ENCODE peak calls at places on chromosome 6, in nine cellular contexts. One of them, this sample, is unnamed.

GRCh38 chr6:152979116-152979515 is 3.7 kb downstream of the FBXO5 start:
- DNase-seq in HepG2: no peak
- DNase-seq in Panc1: no peak
- DNase-seq in GM23338: no peak
- DNase-seq in HCT116: no peak
- DNase-seq in A549: no peak
- DNase-seq in SK-N-SH: no peak
- DNase-seq in K562: no peak
- DNase-seq in GM12878: no peak
- DNase-seq in this sample: no peak

GRCh38 chr6:159981171-159981571 is 12.3 kb downstream of the IGF2R start:
- DNase-seq in HepG2: no peak
- DNase-seq in Panc1: no peak
- DNase-seq in GM23338: no peak
- DNase-seq in HCT116: no peak
- DNase-seq in A549: no peak
- DNase-seq in SK-N-SH: no peak
- DNase-seq in K562: no peak
- DNase-seq in GM12878: no peak
- DNase-seq in this sample: no peak

GRCh38 chr6:22964334-22964733 is 395.0 kb downstream of the HDGFL1 start:
- DNase-seq in HepG2: no peak
- DNase-seq in Panc1: no peak
- DNase-seq in GM23338: no peak
- DNase-seq in HCT116: no peak
- DNase-seq in A549: no peak
- DNase-seq in SK-N-SH: no peak
- DNase-seq in K562: no peak
- DNase-seq in GM12878: no peak
- DNase-seq in this sample: no peak

GRCh38 chr6:84791233-84791632 is 26.8 kb upstream of the TBX18 start:
- DNase-seq in HepG2: no peak
- DNase-seq in Panc1: no peak
- DNase-seq in GM23338: no peak
- DNase-seq in HCT116: no peak
- DNase-seq in A549: no peak
- DNase-seq in SK-N-SH: no peak
- DNase-seq in K562: peak; percentile 82
- DNase-seq in GM12878: no peak
- DNase-seq in this sample: no peak

GRCh38 chr6:105568121-105568520 is 165.2 kb upstream of the PREP start:
- DNase-seq in HepG2: no peak
- DNase-seq in Panc1: no peak
- DNase-seq in GM23338: no peak
- DNase-seq in HCT116: no peak
- DNase-seq in A549: no peak
- DNase-seq in SK-N-SH: no peak
- DNase-seq in K562: no peak
- DNase-seq in GM12878: no peak
- DNase-seq in this sample: no peak

GRCh38 chr6:128919831-128920230 is 36.9 kb downstream of the LAMA2 start:
- DNase-seq in HepG2: no peak
- DNase-seq in Panc1: no peak
- DNase-seq in GM23338: no peak
- DNase-seq in HCT116: no peak
- DNase-seq in A549: no peak
- DNase-seq in SK-N-SH: no peak
- DNase-seq in K562: no peak
- DNase-seq in GM12878: no peak
- DNase-seq in this sample: no peak

GRCh38 chr6:67768972-67769371 is 866.1 kb upstream of the ADGRB3 start:
- DNase-seq in HepG2: no peak
- DNase-seq in Panc1: no peak
- DNase-seq in GM23338: no peak
- DNase-seq in HCT116: no peak
- DNase-seq in A549: no peak
- DNase-seq in SK-N-SH: no peak
- DNase-seq in K562: no peak
- DNase-seq in GM12878: peak; percentile 9
- DNase-seq in this sample: no peak

GRCh38 chr6:117601811-117602150 is 530 bp downstream of the GOPC start:
- DNase-seq in HepG2: no peak
- DNase-seq in Panc1: no peak
- DNase-seq in GM23338: peak; percentile 13
- DNase-seq in HCT116: no peak
- DNase-seq in A549: no peak
- DNase-seq in SK-N-SH: no peak
- DNase-seq in K562: peak; percentile 18
- DNase-seq in GM12878: no peak
- DNase-seq in this sample: no peak

GRCh38 chr6:11714116-11714797 is 64.3 kb downstream of the ADTRP start:
- DNase-seq in HepG2: no peak
- DNase-seq in Panc1: no peak
- DNase-seq in GM23338: no peak
- DNase-seq in HCT116: no peak
- DNase-seq in A549: no peak
- DNase-seq in SK-N-SH: no peak
- DNase-seq in K562: no peak
- DNase-seq in GM12878: peak; percentile 79
- DNase-seq in this sample: no peak

GRCh38 chr6:90186637-90187361 is 109.8 kb downstream of the BACH2 start:
- DNase-seq in HepG2: no peak
- DNase-seq in Panc1: no peak
- DNase-seq in GM23338: peak; percentile 23
- DNase-seq in HCT116: no peak
- DNase-seq in A549: no peak
- DNase-seq in SK-N-SH: no peak
- DNase-seq in K562: no peak
- DNase-seq in GM12878: no peak
- DNase-seq in this sample: no peak

GRCh38 chr6:134740473-134741192 is 209.3 kb downstream of the ALDH8A1 start:
- DNase-seq in HepG2: no peak
- DNase-seq in Panc1: no peak
- DNase-seq in GM23338: no peak
- DNase-seq in HCT116: no peak
- DNase-seq in A549: peak; percentile 61
- DNase-seq in SK-N-SH: peak; percentile 20
- DNase-seq in K562: no peak
- DNase-seq in GM12878: no peak
- DNase-seq in this sample: no peak

GRCh38 chr6:157219201-157220200 is 103.8 kb downstream of the TMEM242 start:
- DNase-seq in HepG2: peak; percentile 18
- DNase-seq in Panc1: no peak
- DNase-seq in GM23338: peak; percentile 39
- DNase-seq in HCT116: no peak
- DNase-seq in A549: no peak
- DNase-seq in SK-N-SH: no peak
- DNase-seq in K562: peak; percentile 37
- DNase-seq in GM12878: no peak
- DNase-seq in this sample: no peak

DNA sequence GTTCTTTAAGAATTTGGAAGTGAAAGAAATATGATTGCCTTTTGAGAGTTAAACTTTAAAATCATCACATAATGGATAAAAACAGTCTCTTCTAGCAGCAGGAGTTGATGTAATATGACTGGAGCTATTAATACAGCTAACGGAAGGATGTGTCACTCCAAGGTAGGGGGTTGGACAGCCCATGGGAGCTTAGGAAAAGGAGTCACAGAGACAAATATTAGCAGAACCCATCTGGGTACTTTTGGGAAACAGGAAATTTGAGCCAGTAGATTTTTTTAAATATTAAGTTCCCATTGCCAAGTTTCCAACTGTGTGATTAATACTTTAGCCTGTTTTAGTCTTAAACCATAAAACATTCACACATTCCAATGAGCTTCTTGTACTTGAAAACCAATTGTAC is 164.7 kb upstream of the RIMS1 start:
- DNase-seq in HepG2: no peak
- DNase-seq in Panc1: no peak
- DNase-seq in GM23338: no peak
- DNase-seq in HCT116: no peak
- DNase-seq in A549: no peak
- DNase-seq in SK-N-SH: no peak
- DNase-seq in K562: no peak
- DNase-seq in GM12878: no peak
- DNase-seq in this sample: no peak
- TF ChIP-seq REST in HepG2: no peak
- TF ChIP-seq REST in Panc1: no peak
- TF ChIP-seq REST in GM23338: no peak
- TF ChIP-seq REST in HCT116: no peak
- TF ChIP-seq REST in A549: no peak
- TF ChIP-seq REST in SK-N-SH: no peak
- TF ChIP-seq REST in K562: no peak
- TF ChIP-seq REST in GM12878: no peak
- TF ChIP-seq REST in this sample: no peak

DNA sequence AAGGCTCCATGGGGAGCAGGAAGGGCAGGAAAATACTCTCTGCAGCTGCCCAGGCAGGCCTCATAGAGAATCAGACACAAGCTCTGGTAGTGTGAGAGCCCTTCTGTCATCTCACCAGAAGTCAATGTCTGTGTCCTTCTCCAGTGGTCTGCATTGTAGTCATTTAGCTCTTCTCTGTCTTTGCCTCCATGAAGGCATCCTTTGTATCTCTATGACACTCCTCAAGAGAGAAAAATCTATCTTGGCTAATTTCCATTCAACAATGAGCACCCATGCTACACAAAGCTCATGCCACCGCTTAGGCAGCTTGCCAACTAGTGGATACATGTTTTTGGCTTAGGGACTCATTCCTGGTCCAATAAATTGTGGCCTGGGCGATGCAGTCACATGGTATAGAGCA is 92.1 kb downstream of the RNF217 start:
- DNase-seq in HepG2: no peak
- DNase-seq in Panc1: no peak
- DNase-seq in GM23338: no peak
- DNase-seq in HCT116: no peak
- DNase-seq in A549: no peak
- DNase-seq in SK-N-SH: no peak
- DNase-seq in K562: no peak
- DNase-seq in GM12878: no peak
- DNase-seq in this sample: no peak
- H3K4me3 ChIP-seq in HepG2: no peak overlapping the region
- H3K4me3 ChIP-seq in Panc1: no peak overlapping the region
- H3K4me3 ChIP-seq in GM23338: no peak overlapping the region
- H3K4me3 ChIP-seq in HCT116: no peak overlapping the region
- H3K4me3 ChIP-seq in A549: no peak overlapping the region
- H3K4me3 ChIP-seq in SK-N-SH: no peak overlapping the region
- H3K4me3 ChIP-seq in K562: no peak overlapping the region
- H3K4me3 ChIP-seq in GM12878: no peak overlapping the region
- H3K4me3 ChIP-seq in this sample: no peak overlapping the region

GRCh38 chr6:140907235-140907634 is 1225.5 kb upstream of the GJE1 start:
- DNase-seq in HepG2: no peak
- DNase-seq in Panc1: no peak
- DNase-seq in GM23338: no peak
- DNase-seq in HCT116: no peak
- DNase-seq in A549: no peak
- DNase-seq in SK-N-SH: no peak
- DNase-seq in K562: no peak
- DNase-seq in GM12878: no peak
- DNase-seq in this sample: no peak

GRCh38 chr6:140908505-140908904 is 1224.2 kb upstream of the GJE1 start:
- DNase-seq in HepG2: no peak
- DNase-seq in Panc1: no peak
- DNase-seq in GM23338: no peak
- DNase-seq in HCT116: no peak
- DNase-seq in A549: no peak
- DNase-seq in SK-N-SH: no peak
- DNase-seq in K562: no peak
- DNase-seq in GM12878: no peak
- DNase-seq in this sample: no peak

GRCh38 chr6:140912686-140913085 is 1220.0 kb upstream of the GJE1 start:
- DNase-seq in HepG2: peak; percentile 42
- DNase-seq in Panc1: no peak
- DNase-seq in GM23338: peak; percentile 5
- DNase-seq in HCT116: no peak
- DNase-seq in A549: no peak
- DNase-seq in SK-N-SH: no peak
- DNase-seq in K562: no peak
- DNase-seq in GM12878: no peak
- DNase-seq in this sample: no peak

GRCh38 chr6:140909620-140910019 is 1223.1 kb upstream of the GJE1 start:
- DNase-seq in HepG2: no peak
- DNase-seq in Panc1: no peak
- DNase-seq in GM23338: no peak
- DNase-seq in HCT116: no peak
- DNase-seq in A549: no peak
- DNase-seq in SK-N-SH: no peak
- DNase-seq in K562: no peak
- DNase-seq in GM12878: no peak
- DNase-seq in this sample: no peak

GRCh38 chr6:140909156-140909555 is 1223.6 kb upstream of the GJE1 start:
- DNase-seq in HepG2: no peak
- DNase-seq in Panc1: no peak
- DNase-seq in GM23338: no peak
- DNase-seq in HCT116: no peak
- DNase-seq in A549: no peak
- DNase-seq in SK-N-SH: no peak
- DNase-seq in K562: no peak
- DNase-seq in GM12878: no peak
- DNase-seq in this sample: no peak
- TF ChIP-seq REST in HepG2: no peak
- TF ChIP-seq REST in Panc1: no peak
- TF ChIP-seq REST in GM23338: no peak
- TF ChIP-seq REST in HCT116: no peak
- TF ChIP-seq REST in A549: no peak
- TF ChIP-seq REST in SK-N-SH: no peak
- TF ChIP-seq REST in K562: no peak
- TF ChIP-seq REST in GM12878: no peak
- TF ChIP-seq REST in this sample: no peak

DNA sequence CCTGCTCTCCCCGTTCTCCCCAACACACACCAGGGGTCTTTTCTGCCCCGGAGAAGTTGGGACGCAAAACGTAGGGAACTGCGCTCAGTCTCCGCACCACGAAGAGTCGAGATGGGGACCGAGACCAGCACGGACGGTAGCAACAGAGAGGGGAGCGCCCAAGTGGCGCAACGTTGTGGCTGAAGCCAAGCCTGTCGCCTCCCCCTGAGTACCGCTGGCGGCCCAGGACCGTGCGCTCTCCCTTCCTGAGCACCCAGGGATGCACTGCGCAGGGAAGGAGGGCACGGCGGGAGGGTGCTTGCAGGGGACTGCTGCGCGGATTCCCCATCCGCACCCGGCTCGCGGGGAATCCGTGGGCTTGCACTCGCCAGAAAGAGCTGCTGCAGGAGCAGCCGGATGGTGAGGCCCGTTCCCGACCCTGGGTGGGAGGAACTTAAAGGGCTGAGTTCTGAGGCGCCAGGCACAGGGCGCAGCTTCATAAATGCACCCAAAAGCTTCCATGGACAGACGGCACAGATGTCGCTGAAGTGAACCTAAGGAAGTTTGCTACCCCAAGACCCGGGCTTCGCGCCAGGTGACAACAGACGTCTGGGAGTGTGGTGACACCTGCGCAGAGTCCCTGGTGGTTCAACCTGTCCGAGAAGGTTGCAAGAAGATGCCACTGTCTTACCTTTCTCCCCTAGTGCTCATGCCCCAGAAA is 178.7 kb downstream of the TBXT start:
- DNase-seq in HepG2: no peak
- DNase-seq in Panc1: no peak
- DNase-seq in GM23338: peak; percentile 44
- DNase-seq in HCT116: no peak
- DNase-seq in A549: no peak
- DNase-seq in SK-N-SH: peak; percentile 63
- DNase-seq in K562: no peak
- DNase-seq in GM12878: no peak
- DNase-seq in this sample: no peak
- H3K4me3 ChIP-seq in HepG2: no peak overlapping the region
- H3K4me3 ChIP-seq in Panc1: no peak overlapping the region
- H3K4me3 ChIP-seq in GM23338: peak overlapping the region; percentile 70
- H3K4me3 ChIP-seq in HCT116: no peak overlapping the region
- H3K4me3 ChIP-seq in A549: peak overlapping the region; percentile 89
- H3K4me3 ChIP-seq in SK-N-SH: no peak overlapping the region
- H3K4me3 ChIP-seq in K562: no peak overlapping the region
- H3K4me3 ChIP-seq in GM12878: no peak overlapping the region
- H3K4me3 ChIP-seq in this sample: no peak overlapping the region